ENCODE peak calls at places on chromosomes 11 and 22, in four cellular contexts. One of them, this sample, is unnamed.

GRCh38 chr22:35838849-35839646 is 121.4 kb downstream of the APOL5 start:
- DNase-seq in IMR-90: peak; percentile 82
- DNase-seq in H9: no peak
- DNase-seq in H1: no peak
- DNase-seq in this sample: peak; percentile 76

GRCh38 chr11:10893713-10894112 is 35.9 kb upstream of the ZBED5 start:
- DNase-seq in IMR-90: peak; percentile 89
- DNase-seq in H9: no peak
- DNase-seq in H1: no peak
- DNase-seq in this sample: no peak

GRCh38 chr22:23395476-23396361 is 184.4 kb downstream of the IGLL1 start:
- DNase-seq in IMR-90: no peak
- DNase-seq in H9: no peak
- DNase-seq in H1: no peak
- DNase-seq in this sample: no peak

GRCh38 chr11:16091862-16092261 is 264.5 kb downstream of the SOX6 start:
- DNase-seq in IMR-90: peak; percentile 16
- DNase-seq in H9: no peak
- DNase-seq in H1: no peak
- DNase-seq in this sample: no peak

GRCh38 chr11:537622-538430 is 499 bp downstream of the LRRC56 start:
- DNase-seq in IMR-90: no peak
- DNase-seq in H9: no peak
- DNase-seq in H1: no peak
- DNase-seq in this sample: no peak

GRCh38 chr11:78539566-78539965 is 35.1 kb downstream of the NARS2 start:
- DNase-seq in IMR-90: peak; percentile 75
- DNase-seq in H9: no peak
- DNase-seq in H1: no peak
- DNase-seq in this sample: no peak

GRCh38 chr22:46069518-46070214 is 80.7 kb upstream of the PPARA start:
- DNase-seq in IMR-90: peak; percentile 91
- DNase-seq in H9: peak; percentile 25
- DNase-seq in H1: no peak
- DNase-seq in this sample: no peak

GRCh38 chr22:43396934-43397457 is 14.8 kb upstream of the MPPED1 start:
- DNase-seq in IMR-90: no peak
- DNase-seq in H9: no peak
- DNase-seq in H1: no peak
- DNase-seq in this sample: no peak

GRCh38 chr22:35442471-35442870 is 42.5 kb downstream of the MCM5 start:
- DNase-seq in IMR-90: no peak
- DNase-seq in H9: no peak
- DNase-seq in H1: no peak
- DNase-seq in this sample: no peak

GRCh38 chr22:43991316-43992020 is 32.6 kb upstream of the PARVB start:
- DNase-seq in IMR-90: no peak
- DNase-seq in H9: no peak
- DNase-seq in H1: no peak
- DNase-seq in this sample: no peak

GRCh38 chr11:61056566-61056965 is 45.7 kb upstream of the CD5 start:
- DNase-seq in IMR-90: no peak
- DNase-seq in H9: no peak
- DNase-seq in H1: no peak
- DNase-seq in this sample: peak; percentile 53

GRCh38 chr22:19241593-19241906 is 50.0 kb downstream of the CLTCL1 start:
- DNase-seq in IMR-90: no peak
- DNase-seq in H9: no peak
- DNase-seq in H1: no peak
- DNase-seq in this sample: no peak

GRCh38 chr11:19795082-19795481 is 82.4 kb downstream of the NAV2 start:
- DNase-seq in IMR-90: no peak
- DNase-seq in H9: no peak
- DNase-seq in H1: no peak
- DNase-seq in this sample: no peak

GRCh38 chr11:90251599-90251998 is 28.8 kb upstream of the CHORDC1 start:
- DNase-seq in IMR-90: no peak
- DNase-seq in H9: no peak
- DNase-seq in H1: no peak
- DNase-seq in this sample: no peak

GRCh38 chr11:63769044-63769718 is 606 bp upstream of the ZFTA start:
- DNase-seq in IMR-90: no peak
- DNase-seq in H9: no peak
- DNase-seq in H1: no peak
- DNase-seq in this sample: no peak

GRCh38 chr11:36431429-36432092 is 78.5 kb downstream of the TRAF6 start:
- DNase-seq in IMR-90: peak; percentile 98
- DNase-seq in H9: no peak
- DNase-seq in H1: no peak
- DNase-seq in this sample: peak; percentile 18

GRCh38 chr11:68455485-68455884 is 5.1 kb upstream of the PPP6R3 start:
- DNase-seq in IMR-90: no peak
- DNase-seq in H9: no peak
- DNase-seq in H1: no peak
- DNase-seq in this sample: no peak

GRCh38 chr11:119721129-119722120 is 7.6 kb downstream of the NECTIN1 start:
- DNase-seq in IMR-90: no peak
- DNase-seq in H9: peak; percentile 74
- DNase-seq in H1: no peak
- DNase-seq in this sample: peak; percentile 75

GRCh38 chr11:80162387-80162786 is 721.6 kb upstream of the TENM4 start:
- DNase-seq in IMR-90: no peak
- DNase-seq in H9: no peak
- DNase-seq in H1: no peak
- DNase-seq in this sample: no peak

GRCh38 chr22:20205964-20206708 is 55.3 kb upstream of the CCDC188 start:
- DNase-seq in IMR-90: peak; percentile 63
- DNase-seq in H9: peak; percentile 69
- DNase-seq in H1: no peak
- DNase-seq in this sample: peak; percentile 71

GRCh38 chr11:1567721-1568100 is 4.4 kb downstream of the DUSP8 start:
- DNase-seq in IMR-90: no peak
- DNase-seq in H9: peak; percentile 24
- DNase-seq in H1: no peak
- DNase-seq in this sample: no peak

GRCh38 chr11:132439711-132440300 is 1069.4 kb downstream of the NTM start:
- DNase-seq in IMR-90: no peak
- DNase-seq in H9: no peak
- DNase-seq in H1: no peak
- DNase-seq in this sample: no peak

GRCh38 chr11:105111145-105111944 is 28.2 kb downstream of the CARD18 start:
- DNase-seq in IMR-90: no peak
- DNase-seq in H9: no peak
- DNase-seq in H1: no peak
- DNase-seq in this sample: no peak

GRCh38 chr11:114290503-114291239 is 5.5 kb upstream of the NNMT start:
- DNase-seq in IMR-90: no peak
- DNase-seq in H9: no peak
- DNase-seq in H1: no peak
- DNase-seq in this sample: no peak

GRCh38 chr11:102345923-102346322 is 1.1 kb upstream of the BIRC2 start:
- DNase-seq in IMR-90: peak; percentile 83
- DNase-seq in H9: no peak
- DNase-seq in H1: no peak
- DNase-seq in this sample: peak; percentile 44

GRCh38 chr11:57871231-57871630 is 109.6 kb downstream of the CTNND1 start:
- DNase-seq in IMR-90: no peak
- DNase-seq in H9: no peak
- DNase-seq in H1: no peak
- DNase-seq in this sample: no peak

GRCh38 chr11:84947970-84948600 is 679.1 kb downstream of the DLG2 start:
- DNase-seq in IMR-90: peak; percentile 7
- DNase-seq in H9: no peak
- DNase-seq in H1: no peak
- DNase-seq in this sample: peak; percentile 75

GRCh38 chr11:64009710-64010109 is 23.5 kb downstream of the OTUB1 start:
- DNase-seq in IMR-90: no peak
- DNase-seq in H9: no peak
- DNase-seq in H1: no peak
- DNase-seq in this sample: no peak

GRCh38 chr22:30262917-30263741 is 3.5 kb downstream of the OSM start:
- DNase-seq in IMR-90: peak; percentile 61
- DNase-seq in H9: peak; percentile 86
- DNase-seq in H1: peak; percentile 66
- DNase-seq in this sample: peak; percentile 77

GRCh38 chr11:91796999-91797398 is 427.6 kb upstream of the FAT3 start:
- DNase-seq in IMR-90: no peak
- DNase-seq in H9: no peak
- DNase-seq in H1: no peak
- DNase-seq in this sample: no peak

GRCh38 chr11:15258433-15259350 is 144.0 kb downstream of the INSC start:
- DNase-seq in IMR-90: peak; percentile 34
- DNase-seq in H9: no peak
- DNase-seq in H1: no peak
- DNase-seq in this sample: peak; percentile 76

GRCh38 chr11:63761870-63762661 is 6.5 kb downstream of the ZFTA start:
- DNase-seq in IMR-90: no peak
- DNase-seq in H9: peak; percentile 88
- DNase-seq in H1: peak; percentile 82
- DNase-seq in this sample: peak; percentile 95

GRCh38 chr11:70233511-70233919 is 30.4 kb downstream of the FADD start:
- DNase-seq in IMR-90: peak; percentile 91
- DNase-seq in H9: no peak
- DNase-seq in H1: no peak
- DNase-seq in this sample: no peak

GRCh38 chr11:109851780-109852390 is 241.3 kb upstream of the ZC3H12C start:
- DNase-seq in IMR-90: peak; percentile 31
- DNase-seq in H9: no peak
- DNase-seq in H1: no peak
- DNase-seq in this sample: peak; percentile 28

GRCh38 chr11:114017723-114018122 is 41.8 kb upstream of the ZBTB16 start:
- DNase-seq in IMR-90: no peak
- DNase-seq in H9: no peak
- DNase-seq in H1: no peak
- DNase-seq in this sample: peak; percentile 53

GRCh38 chr11:116607027-116607426 is 165.8 kb downstream of the BUD13 start:
- DNase-seq in IMR-90: no peak
- DNase-seq in H9: no peak
- DNase-seq in H1: no peak
- DNase-seq in this sample: no peak

GRCh38 chr11:116605543-116605942 is 167.2 kb downstream of the BUD13 start:
- DNase-seq in IMR-90: peak; percentile 11
- DNase-seq in H9: peak; percentile 86
- DNase-seq in H1: peak; percentile 58
- DNase-seq in this sample: peak; percentile 92

GRCh38 chr11:116603783-116604323 is 168.9 kb downstream of the BUD13 start:
- DNase-seq in IMR-90: no peak
- DNase-seq in H9: no peak
- DNase-seq in H1: no peak
- DNase-seq in this sample: no peak

GRCh38 chr11:116602637-116602942 is 170.2 kb downstream of the BUD13 start:
- DNase-seq in IMR-90: no peak
- DNase-seq in H9: no peak
- DNase-seq in H1: no peak
- DNase-seq in this sample: peak; percentile 38

GRCh38 chr11:116606060-116606459 is 166.7 kb downstream of the BUD13 start:
- DNase-seq in IMR-90: no peak
- DNase-seq in H9: no peak
- DNase-seq in H1: no peak
- DNase-seq in this sample: no peak
- H4K5ac ChIP-seq in IMR-90: no peak overlapping the region
- H4K5ac ChIP-seq in H9: no peak overlapping the region
- H4K5ac ChIP-seq in H1: no peak overlapping the region
- H4K5ac ChIP-seq in this sample: no peak overlapping the region

DNA sequence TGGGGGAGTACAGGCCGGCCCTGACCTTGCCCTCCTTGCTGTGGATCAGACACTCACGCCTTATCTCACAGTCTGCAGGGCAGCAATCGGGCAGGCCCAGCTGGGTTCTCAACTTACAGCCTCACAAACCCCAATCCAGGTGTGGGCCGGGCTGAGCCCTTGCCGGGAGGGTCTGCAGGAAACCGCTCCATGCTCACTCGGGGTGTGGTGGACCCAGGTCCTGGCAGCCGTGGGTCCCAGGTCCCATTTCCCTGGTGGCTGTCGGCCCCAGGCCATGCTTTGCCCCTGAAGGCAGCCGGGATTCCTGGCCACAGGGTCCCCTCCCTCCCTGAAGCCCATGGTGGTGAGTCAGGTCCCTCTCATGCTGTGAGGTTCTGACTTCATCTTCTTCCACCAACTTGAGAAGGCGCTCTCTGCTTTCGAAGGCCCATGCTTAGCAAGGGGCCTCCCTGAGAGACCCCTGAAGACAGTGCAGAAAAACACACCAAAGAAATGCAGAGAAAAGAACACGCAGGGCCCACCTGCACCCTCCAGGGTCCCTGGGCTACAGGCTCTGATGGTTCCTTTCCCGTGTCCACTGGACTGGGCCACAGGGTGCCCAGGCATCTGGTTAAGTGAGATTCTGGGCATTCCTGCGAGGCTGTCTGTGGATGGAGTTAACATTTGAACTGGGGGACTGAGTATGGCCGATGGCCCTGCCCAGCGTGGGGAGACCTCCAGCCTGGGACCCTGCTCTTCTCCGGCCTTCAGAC is 588.2 kb downstream of the BRD1 start:
- DNase-seq in IMR-90: no peak
- DNase-seq in H9: peak; percentile 14
- DNase-seq in H1: no peak
- DNase-seq in this sample: peak; percentile 33
- H3K27me3 ChIP-seq in IMR-90: no peaks in the 10 kb centered on the region
- H3K27me3 ChIP-seq in H9: no peaks in the 10 kb centered on the region
- H3K27me3 ChIP-seq in H1: no peaks in the 10 kb centered on the region
- H3K27me3 ChIP-seq in this sample: no peaks in the 10 kb centered on the region

GRCh38 chr11:46382644-46383403 is 1.4 kb downstream of the MDK start:
- DNase-seq in IMR-90: peak; percentile 46
- DNase-seq in H9: peak; percentile 75
- DNase-seq in H1: no peak
- DNase-seq in this sample: peak; percentile 74
- H3K9ac ChIP-seq in IMR-90: no peak overlapping the region
- H3K9ac ChIP-seq in H9: no peak overlapping the region
- H3K9ac ChIP-seq in H1: peak overlapping the region; percentile 93
- H3K9ac ChIP-seq in this sample: peak overlapping the region; percentile 91

DNA sequence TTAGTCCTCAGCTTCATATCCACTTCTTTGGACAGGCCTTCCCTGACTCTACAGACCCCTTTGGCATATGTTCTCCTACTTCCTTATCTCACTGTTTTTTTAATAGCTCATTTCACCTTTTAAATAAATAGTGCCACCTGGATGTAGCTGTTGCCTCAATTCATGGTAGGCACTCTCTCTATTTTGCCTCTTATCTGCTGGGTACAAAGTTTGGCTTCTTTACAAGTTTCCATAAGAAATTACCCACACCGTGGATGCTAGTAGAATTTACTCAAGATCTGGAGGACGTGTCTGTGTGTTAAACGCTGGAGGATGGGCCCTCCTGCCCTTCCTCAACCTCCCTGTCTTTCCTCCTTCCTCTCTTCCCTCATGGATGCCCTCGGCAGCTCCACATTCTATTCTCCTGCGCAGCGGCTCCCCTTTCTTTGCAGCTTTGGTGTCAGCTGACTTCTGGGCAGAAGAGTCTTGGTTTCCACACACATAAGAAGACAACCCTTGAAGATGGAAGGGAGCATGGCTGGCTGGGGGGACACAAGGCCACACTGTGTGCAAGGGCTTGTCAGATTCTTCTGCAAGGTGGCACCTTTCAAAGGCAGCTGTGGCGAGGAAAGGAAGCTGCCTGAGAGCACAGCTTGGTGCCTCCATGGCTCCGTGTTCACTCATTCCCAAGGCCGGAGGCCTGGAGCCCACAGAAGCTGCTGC is 212.6 kb downstream of the SNX19 start:
- DNase-seq in IMR-90: no peak
- DNase-seq in H9: no peak
- DNase-seq in H1: no peak
- DNase-seq in this sample: no peak
- H4K5ac ChIP-seq in IMR-90: no peak overlapping the region
- H4K5ac ChIP-seq in H9: no peak overlapping the region
- H4K5ac ChIP-seq in H1: no peak overlapping the region
- H4K5ac ChIP-seq in this sample: no peak overlapping the region